ENCODE peak calls at places on chromosome 17, in six cellular contexts. Z is IMR-90, K is mesenchymal stem cell, U is trophoblast cell, Q is neuronal stem cell, L is H1. N is an unnamed sample.
A peak's percentile ranks its signal among the peaks of the same experiment; 100 is the strongest.

GRCh38 chr17:71147906-71148305 is 972.9 kb upstream of the SOX9 start:
- DNase-seq in Z (no peak), K (no peak), U (no peak), Q (no peak), L (no peak), N (no peak)

GRCh38 chr17:38879878-38880727 is 10.2 kb downstream of the LASP1 start:
- DNase-seq in Z (peak; percentile 83), K (peak; percentile 66), U (no peak), Q (no peak), L (peak; percentile 79), N (peak; percentile 99)

GRCh38 chr17:76254275-76254674 is 10.9 kb upstream of the UBALD2 start:
- DNase-seq in Z (no peak), K (no peak), U (no peak), Q (no peak), L (no peak), N (no peak)

GRCh38 chr17:60059082-60059481 is 19.6 kb downstream of the HEATR6 start:
- DNase-seq in Z (no peak), K (no peak), U (no peak), Q (no peak), L (no peak), N (no peak)

GRCh38 chr17:13775450-13775849 is 173.7 kb upstream of the HS3ST3A1 start:
- DNase-seq in Z (no peak), K (no peak), U (no peak), Q (no peak), L (no peak), N (no peak)

GRCh38 chr17:45266372-45266926 is 4.6 kb upstream of the SPATA32 start:
- DNase-seq in Z (no peak), K (no peak), U (no peak), Q (no peak), L (no peak), N (no peak)

GRCh38 chr17:51733166-51733565 is 425.3 kb downstream of the CA10 start:
- DNase-seq in Z (no peak), K (no peak), U (no peak), Q (peak; percentile 32), L (no peak), N (no peak)

GRCh38 chr17:61456688-61457225 is 4.5 kb downstream of the TBX4 start:
- DNase-seq in Z (no peak), K (no peak), U (no peak), Q (no peak), L (peak; percentile 63), N (no peak)

GRCh38 chr17:62628845-62629555 is 1.5 kb downstream of the MRC2 start:
- DNase-seq in Z (peak; percentile 53), K (peak; percentile 89), U (no peak), Q (no peak), L (peak; percentile 62), N (peak; percentile 67)

GRCh38 chr17:41651625-41652460 is 27.5 kb upstream of the KRT17 start:
- DNase-seq in Z (no peak), K (no peak), U (no peak), Q (no peak), L (no peak), N (no peak)

GRCh38 chr17:38425744-38426143 is 2.5 kb upstream of the ARHGAP23 start:
- DNase-seq in Z (no peak), K (peak; percentile 61), U (no peak), Q (no peak), L (no peak), N (peak; percentile 65)

DNA sequence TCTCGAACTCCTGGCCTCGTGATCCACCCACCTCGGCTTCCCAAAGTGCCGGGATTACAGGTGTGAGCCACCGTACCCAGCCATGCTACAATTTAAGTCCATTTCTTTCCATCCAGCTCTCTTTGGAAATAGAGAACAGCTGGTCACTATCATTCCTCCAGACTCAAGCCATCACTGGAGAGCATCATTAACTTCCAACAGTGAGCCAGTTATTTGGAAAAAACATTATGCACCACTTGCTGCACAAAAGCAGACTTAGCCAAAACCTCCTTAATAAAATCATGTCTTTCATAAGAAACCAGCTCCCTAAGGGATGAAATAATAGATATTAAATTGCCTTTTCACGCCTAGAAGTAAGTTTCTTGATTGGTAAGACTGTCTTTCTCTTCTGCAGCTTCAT is 18.0 kb downstream of the SLC39A11 start:
- DNase-seq in Z (no peak), K (no peak), U (no peak), Q (no peak), L (no peak), N (no peak)
- H2BK5ac ChIP-seq in Z (no peak overlapping the region), K (no peak overlapping the region), U (no peak overlapping the region), Q (no peak overlapping the region), L (no peak overlapping the region), N (no peak overlapping the region)

GRCh38 chr17:70054961-70055360 is 20.1 kb upstream of the KCNJ16 start:
- DNase-seq in Z (no peak), K (no peak), U (peak; percentile 79), Q (no peak), L (no peak), N (peak; percentile 62)

GRCh38 chr17:70059076-70059475 is 15.9 kb upstream of the KCNJ16 start:
- DNase-seq in Z (no peak), K (peak; percentile 40), U (no peak), Q (no peak), L (no peak), N (no peak)

GRCh38 chr17:70059649-70060048 is 15.4 kb upstream of the KCNJ16 start:
- DNase-seq in Z (no peak), K (no peak), U (no peak), Q (no peak), L (no peak), N (no peak)

DNA sequence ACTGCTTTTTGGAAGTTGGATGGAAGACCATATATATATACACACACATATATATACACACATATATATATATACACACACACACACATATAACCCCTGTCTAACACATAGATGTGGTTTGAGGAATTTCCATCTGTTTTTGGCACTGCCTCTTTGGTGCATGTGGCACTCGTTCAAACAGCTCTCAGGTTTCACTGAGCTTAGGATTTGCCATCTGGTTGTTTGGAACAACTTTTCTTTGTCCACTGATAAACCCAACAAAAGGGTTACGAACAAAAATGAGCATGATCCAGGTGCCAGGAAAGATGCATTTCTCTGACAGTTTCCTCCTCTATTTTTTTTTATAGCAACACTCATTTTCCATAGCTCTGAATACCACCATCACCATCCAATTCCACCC is 14.6 kb upstream of the KCNJ16 start:
- DNase-seq in Z (peak; percentile 45), K (no peak), U (no peak), Q (no peak), L (no peak), N (no peak)
- H2BK120ac ChIP-seq in Z (no peak overlapping the region), K (no peak overlapping the region), U (no peak overlapping the region), Q (no peak overlapping the region), L (no peak overlapping the region), N (no peak overlapping the region)

GRCh38 chr17:55320594-55321506 is 56.1 kb downstream of the HLF start:
- DNase-seq in Z (no peak), K (no peak), U (no peak), Q (no peak), L (no peak), N (no peak)
- H3K4me3 ChIP-seq in Z (peak overlapping the region; percentile 9), K (no peak overlapping the region), U (no peak overlapping the region), Q (no peak overlapping the region), L (no peak overlapping the region), N (no peak overlapping the region)

DNA sequence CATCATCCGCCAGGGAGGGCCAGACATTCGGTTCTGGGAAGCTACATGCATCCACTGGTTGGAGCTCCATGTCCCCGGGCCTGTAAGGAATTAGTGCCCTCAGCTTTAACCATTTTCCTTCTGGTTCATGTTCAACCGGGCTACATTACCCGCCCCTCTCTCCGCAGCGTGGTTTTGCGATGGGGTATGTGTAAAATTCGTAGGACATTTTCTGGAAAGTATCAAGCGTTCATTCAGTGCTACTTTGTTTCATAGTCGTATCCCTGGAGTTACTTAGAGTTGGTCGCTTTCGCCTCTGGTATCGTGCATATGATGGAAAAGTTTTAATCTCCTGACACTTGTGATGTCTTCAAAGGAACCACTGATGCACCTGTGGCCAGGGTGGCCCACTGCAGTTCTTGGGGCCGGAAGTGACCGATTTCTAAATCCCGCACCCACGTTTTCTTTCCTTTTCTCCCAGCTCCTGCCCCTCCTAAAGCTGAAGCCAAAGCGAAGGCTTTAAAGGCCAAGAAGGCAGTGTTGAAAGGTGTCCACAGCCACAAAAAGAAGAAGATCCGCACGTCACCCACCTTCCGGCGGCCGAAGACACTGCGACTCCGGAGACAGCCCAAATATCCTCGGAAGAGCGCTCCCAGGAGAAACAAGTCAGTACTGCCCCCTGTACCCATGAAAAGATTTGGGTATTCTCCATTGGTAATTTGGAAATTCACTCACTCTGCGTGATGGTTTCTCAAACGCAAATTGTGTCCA is 637 bp downstream of the RPL23A start:
- DNase-seq in Z (no peak), K (peak; percentile 28), U (no peak), Q (no peak), L (no peak), N (peak; percentile 32)
- H2BK5ac ChIP-seq in Z (peak overlapping the region; percentile 89), K (peak overlapping the region; percentile 40), U (peak overlapping the region; percentile 96), Q (peak overlapping the region; percentile 13), L (peak overlapping the region; percentile 99), N (peak overlapping the region; percentile 89)

GRCh38 chr17:48994548-48995331 is 2.4 kb upstream of the IGF2BP1 start:
- DNase-seq in Z (no peak), K (no peak), U (no peak), Q (no peak), L (no peak), N (no peak)
- H2BK120ac ChIP-seq in Z (no peak overlapping the region), K (no peak overlapping the region), U (peak overlapping the region; percentile 96), Q (no peak overlapping the region), L (no peak overlapping the region), N (peak overlapping the region; percentile 54)

DNA sequence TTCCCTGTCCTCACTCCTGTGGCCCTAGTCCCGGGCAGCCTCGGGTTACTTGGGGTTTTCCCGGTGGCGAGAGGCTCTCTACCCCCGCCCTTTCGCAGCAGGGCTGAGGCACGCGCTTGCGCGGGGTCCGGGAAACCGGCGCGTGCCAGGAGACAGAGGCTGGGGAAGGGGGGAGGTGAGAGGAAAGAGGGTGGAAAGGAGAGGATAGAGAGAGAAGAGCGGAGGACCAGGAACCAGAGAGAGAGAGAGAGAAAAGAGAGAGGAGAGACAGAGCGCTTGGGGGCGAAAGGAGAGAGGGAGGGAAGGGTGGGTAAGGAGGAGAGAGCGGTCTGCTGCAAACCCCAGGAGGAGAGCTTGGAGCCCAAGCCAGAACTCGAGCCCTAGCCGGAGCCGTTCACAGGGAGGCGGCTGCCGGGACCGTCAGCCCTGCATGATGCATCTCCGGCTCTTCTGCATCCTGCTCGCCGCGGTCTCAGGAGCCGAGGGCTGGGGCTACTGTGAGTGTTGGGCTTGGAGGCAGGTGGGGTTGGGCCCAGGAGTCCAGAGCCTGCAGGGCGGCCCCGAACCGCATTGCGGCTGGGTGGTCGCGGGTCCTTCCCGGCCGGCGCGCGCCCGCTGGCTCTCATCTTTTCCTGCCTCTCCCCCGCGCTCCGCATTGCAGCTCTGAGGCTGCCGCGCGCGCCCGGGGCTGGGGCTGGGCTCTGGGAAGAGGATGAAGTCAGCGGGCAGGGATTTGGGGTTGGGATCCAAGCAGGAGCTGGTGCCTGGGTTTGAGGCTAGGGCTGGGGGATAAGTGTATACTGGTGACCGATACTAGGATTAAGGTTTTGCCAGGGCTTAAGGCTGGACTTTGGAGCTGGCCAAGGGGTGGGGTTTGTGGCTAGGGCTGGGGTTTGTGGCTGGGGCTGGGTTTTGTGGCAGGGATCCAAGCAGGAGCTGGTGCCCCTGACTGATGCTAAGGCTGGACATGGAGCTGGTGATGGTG is at the start of gene CNTNAP1:
- DNase-seq in Z (peak; percentile 84), K (peak; percentile 92), U (peak; percentile 28), Q (peak; percentile 66), L (peak; percentile 77), N (peak; percentile 76)
- H3K4me3 ChIP-seq in Z (peak within 1 kb of the TSS; percentile 62), K (peak within 1 kb of the TSS; percentile 70), U (peak within 1 kb of the TSS; percentile 3), Q (peak within 1 kb of the TSS; percentile 80), L (peak within 1 kb of the TSS; percentile 58), N (peak within 1 kb of the TSS; percentile 17)

N was measured in mesendoderm.